ENCODE peak calls at places on chromosomes 5 and 9, in six cellular contexts. One of them, this sample, is unnamed. For H3K36me3, the result is how much of the 10 kb centered on the place peaks cover.

GRCh38 chr9:3261484-3261883 is 264.3 kb downstream of the RFX3 start:
- DNase-seq in brain microvascular endothelial cell: peak
- DNase-seq in SJSA1: no peak
- DNase-seq in spleen: no peak
- DNase-seq in fibroblast of lung: no peak
- DNase-seq in stomach: no peak
- DNase-seq in this sample: peak

GRCh38 chr5:80408475-80408875 is 611 bp downstream of the ZFYVE16 start:
- DNase-seq in stomach: peak
- DNase-seq in spleen: no peak
- DNase-seq in fibroblast of lung: peak
- DNase-seq in SJSA1: peak
- DNase-seq in brain microvascular endothelial cell: peak
- DNase-seq in this sample: peak

GRCh38 chr5:176388003-176388340 is 426 bp downstream of the NOP16 start:
- DNase-seq in brain microvascular endothelial cell: peak
- DNase-seq in fibroblast of lung: peak
- DNase-seq in SJSA1: no peak
- DNase-seq in spleen: no peak
- DNase-seq in stomach: no peak
- DNase-seq in this sample: no peak

GRCh38 chr5:2656186-2656585 is 95.3 kb downstream of the IRX2 start:
- DNase-seq in stomach: no peak
- DNase-seq in fibroblast of lung: peak
- DNase-seq in spleen: no peak
- DNase-seq in SJSA1: peak
- DNase-seq in brain microvascular endothelial cell: no peak
- DNase-seq in this sample: peak

GRCh38 chr5:111735829-111736228 is 21.2 kb downstream of the NREP start:
- DNase-seq in SJSA1: peak
- DNase-seq in spleen: no peak
- DNase-seq in fibroblast of lung: peak
- DNase-seq in stomach: no peak
- DNase-seq in brain microvascular endothelial cell: peak
- DNase-seq in this sample: peak

GRCh38 chr5:1119312-1119831 is 7.5 kb upstream of the SLC12A7 start:
- DNase-seq in fibroblast of lung: no peak
- DNase-seq in SJSA1: no peak
- DNase-seq in brain microvascular endothelial cell: no peak
- DNase-seq in stomach: peak
- DNase-seq in spleen: no peak
- DNase-seq in this sample: no peak

GRCh38 chr9:98556511-98556910 is 152.2 kb downstream of the GABBR2 start:
- DNase-seq in brain microvascular endothelial cell: no peak
- DNase-seq in stomach: no peak
- DNase-seq in spleen: no peak
- DNase-seq in fibroblast of lung: no peak
- DNase-seq in SJSA1: no peak
- DNase-seq in this sample: no peak

GRCh38 chr5:103258957-103259704 is 568 bp downstream of the MACIR start:
- DNase-seq in stomach: peak
- DNase-seq in SJSA1: peak
- DNase-seq in fibroblast of lung: peak
- DNase-seq in spleen: peak
- DNase-seq in brain microvascular endothelial cell: peak
- DNase-seq in this sample: peak

GRCh38 chr5:179731791-179732411 is 721 bp upstream of the MAML1 start:
- DNase-seq in stomach: no peak
- DNase-seq in fibroblast of lung: peak
- DNase-seq in SJSA1: no peak
- DNase-seq in spleen: peak
- DNase-seq in brain microvascular endothelial cell: no peak
- DNase-seq in this sample: peak

GRCh38 chr5:120463991-120464626 is at the start of gene PRR16:
- DNase-seq in SJSA1: peak
- DNase-seq in stomach: peak
- DNase-seq in spleen: peak
- DNase-seq in fibroblast of lung: peak
- DNase-seq in brain microvascular endothelial cell: peak
- DNase-seq in this sample: peak

GRCh38 chr5:7849531-7850240 is 1.2 kb downstream of the CFAP90 start:
- DNase-seq in fibroblast of lung: no peak
- DNase-seq in SJSA1: no peak
- DNase-seq in brain microvascular endothelial cell: no peak
- DNase-seq in stomach: no peak
- DNase-seq in spleen: no peak
- DNase-seq in this sample: no peak

GRCh38 chr9:134643306-134643705 is 1.7 kb downstream of the COL5A1 start:
- DNase-seq in spleen: no peak
- DNase-seq in SJSA1: no peak
- DNase-seq in brain microvascular endothelial cell: peak
- DNase-seq in stomach: no peak
- DNase-seq in fibroblast of lung: peak
- DNase-seq in this sample: no peak

GRCh38 chr5:115542651-115543364 is 1.8 kb downstream of the FEM1C start:
- DNase-seq in brain microvascular endothelial cell: no peak
- DNase-seq in fibroblast of lung: no peak
- DNase-seq in spleen: no peak
- DNase-seq in SJSA1: no peak
- DNase-seq in stomach: no peak
- DNase-seq in this sample: peak

GRCh38 chr5:120297621-120298020 is 166.5 kb upstream of the PRR16 start:
- DNase-seq in brain microvascular endothelial cell: no peak
- DNase-seq in SJSA1: no peak
- DNase-seq in fibroblast of lung: peak
- DNase-seq in spleen: no peak
- DNase-seq in stomach: no peak
- DNase-seq in this sample: no peak

GRCh38 chr9:136694163-136694864 is 7.1 kb upstream of the AGPAT2 start:
- DNase-seq in SJSA1: peak
- DNase-seq in brain microvascular endothelial cell: no peak
- DNase-seq in stomach: peak
- DNase-seq in fibroblast of lung: no peak
- DNase-seq in spleen: no peak
- DNase-seq in this sample: no peak

GRCh38 chr9:71987471-71988371 is 72.7 kb downstream of the C9orf57 start:
- DNase-seq in fibroblast of lung: peak
- DNase-seq in SJSA1: no peak
- DNase-seq in stomach: no peak
- DNase-seq in brain microvascular endothelial cell: no peak
- DNase-seq in spleen: no peak
- DNase-seq in this sample: no peak

GRCh38 chr9:136886610-136887597 is 588 bp downstream of the TRAF2 start:
- DNase-seq in SJSA1: no peak
- DNase-seq in fibroblast of lung: peak
- DNase-seq in stomach: no peak
- DNase-seq in spleen: no peak
- DNase-seq in brain microvascular endothelial cell: no peak
- DNase-seq in this sample: no peak

GRCh38 chr9:36925033-36925432 is 109.0 kb downstream of the PAX5 start:
- DNase-seq in brain microvascular endothelial cell: no peak
- DNase-seq in fibroblast of lung: peak
- DNase-seq in spleen: no peak
- DNase-seq in stomach: no peak
- DNase-seq in SJSA1: no peak
- DNase-seq in this sample: no peak

GRCh38 chr9:93654351-93654961 is 78.1 kb downstream of the PHF2 start:
- DNase-seq in brain microvascular endothelial cell: no peak
- DNase-seq in fibroblast of lung: no peak
- DNase-seq in stomach: no peak
- DNase-seq in SJSA1: no peak
- DNase-seq in spleen: peak
- DNase-seq in this sample: no peak

GRCh38 chr5:108259306-108259705 is 122.6 kb downstream of the FBXL17 start:
- DNase-seq in spleen: no peak
- DNase-seq in SJSA1: no peak
- DNase-seq in fibroblast of lung: peak
- DNase-seq in brain microvascular endothelial cell: no peak
- DNase-seq in stomach: no peak
- DNase-seq in this sample: peak

GRCh38 chr9:119092125-119092524 is 277.1 kb downstream of the BRINP1 start:
- DNase-seq in fibroblast of lung: no peak
- DNase-seq in spleen: no peak
- DNase-seq in SJSA1: no peak
- DNase-seq in stomach: no peak
- DNase-seq in brain microvascular endothelial cell: no peak
- DNase-seq in this sample: no peak

GRCh38 chr9:119086590-119086989 is 282.6 kb downstream of the BRINP1 start:
- DNase-seq in fibroblast of lung: no peak
- DNase-seq in spleen: no peak
- DNase-seq in SJSA1: no peak
- DNase-seq in brain microvascular endothelial cell: no peak
- DNase-seq in stomach: no peak
- DNase-seq in this sample: no peak

GRCh38 chr9:119091074-119091473 is 278.2 kb downstream of the BRINP1 start:
- DNase-seq in spleen: no peak
- DNase-seq in stomach: no peak
- DNase-seq in fibroblast of lung: no peak
- DNase-seq in brain microvascular endothelial cell: no peak
- DNase-seq in SJSA1: no peak
- DNase-seq in this sample: no peak

GRCh38 chr9:119088002-119088401 is 281.2 kb downstream of the BRINP1 start:
- DNase-seq in brain microvascular endothelial cell: no peak
- DNase-seq in SJSA1: no peak
- DNase-seq in stomach: no peak
- DNase-seq in fibroblast of lung: no peak
- DNase-seq in spleen: no peak
- DNase-seq in this sample: no peak
- H3K36me3 ChIP-seq in brain microvascular endothelial cell: under half
- H3K36me3 ChIP-seq in SJSA1: under half
- H3K36me3 ChIP-seq in stomach: under half
- H3K36me3 ChIP-seq in fibroblast of lung: under half
- H3K36me3 ChIP-seq in spleen: under half
- H3K36me3 ChIP-seq in this sample: under half

GRCh38 chr9:131735238-131736181 is 4.4 kb downstream of the RAPGEF1 start:
- DNase-seq in SJSA1: no peak
- DNase-seq in spleen: no peak
- DNase-seq in fibroblast of lung: peak
- DNase-seq in stomach: peak
- DNase-seq in brain microvascular endothelial cell: peak
- DNase-seq in this sample: no peak
- H3K4me3 ChIP-seq in SJSA1: no peak
- H3K4me3 ChIP-seq in spleen: no peak
- H3K4me3 ChIP-seq in fibroblast of lung: no peak
- H3K4me3 ChIP-seq in stomach: no peak
- H3K4me3 ChIP-seq in brain microvascular endothelial cell: no peak
- H3K4me3 ChIP-seq in this sample: no peak

GRCh38 chr9:129009584-129010141 is 18.5 kb downstream of the SH3GLB2 start:
- DNase-seq in spleen: no peak
- DNase-seq in fibroblast of lung: no peak
- DNase-seq in stomach: no peak
- DNase-seq in SJSA1: no peak
- DNase-seq in brain microvascular endothelial cell: no peak
- DNase-seq in this sample: no peak

GRCh38 chr9:129012343-129012742 is 15.8 kb downstream of the SH3GLB2 start:
- DNase-seq in fibroblast of lung: no peak
- DNase-seq in SJSA1: no peak
- DNase-seq in spleen: no peak
- DNase-seq in brain microvascular endothelial cell: no peak
- DNase-seq in stomach: no peak
- DNase-seq in this sample: no peak

GRCh38 chr9:129010267-129010975 is 17.7 kb downstream of the SH3GLB2 start:
- DNase-seq in brain microvascular endothelial cell: no peak
- DNase-seq in stomach: no peak
- DNase-seq in fibroblast of lung: no peak
- DNase-seq in spleen: no peak
- DNase-seq in SJSA1: no peak
- DNase-seq in this sample: no peak

GRCh38 chr9:129011761-129012281 is 16.3 kb downstream of the SH3GLB2 start:
- DNase-seq in SJSA1: no peak
- DNase-seq in brain microvascular endothelial cell: no peak
- DNase-seq in fibroblast of lung: no peak
- DNase-seq in spleen: no peak
- DNase-seq in stomach: no peak
- DNase-seq in this sample: no peak

DNA sequence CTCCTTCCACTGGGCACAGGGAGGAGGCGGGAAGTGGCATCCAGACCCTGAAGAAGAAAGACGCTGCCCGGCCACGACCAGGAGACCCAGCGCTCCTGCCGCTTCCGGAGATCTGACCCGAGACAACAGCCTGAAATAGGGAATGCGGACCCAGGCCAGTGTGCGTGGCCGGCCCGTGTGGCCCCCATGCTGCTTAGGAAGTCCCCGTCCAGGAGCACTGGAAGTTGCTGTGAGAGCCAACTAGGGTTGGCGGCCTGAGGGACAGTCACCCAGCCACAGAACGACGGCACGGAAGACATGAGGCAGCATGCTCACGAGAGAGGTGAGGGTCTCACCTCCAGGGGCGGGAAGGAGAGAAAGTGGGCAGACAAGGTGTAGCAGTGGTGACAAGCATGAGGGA is 17.0 kb downstream of the SH3GLB2 start:
- DNase-seq in spleen: no peak
- DNase-seq in fibroblast of lung: no peak
- DNase-seq in SJSA1: no peak
- DNase-seq in brain microvascular endothelial cell: no peak
- DNase-seq in stomach: no peak
- DNase-seq in this sample: no peak
- H3K36me3 ChIP-seq in spleen: half or more
- H3K36me3 ChIP-seq in fibroblast of lung: under half
- H3K36me3 ChIP-seq in SJSA1: under half
- H3K36me3 ChIP-seq in brain microvascular endothelial cell: under half
- H3K36me3 ChIP-seq in stomach: half or more
- H3K36me3 ChIP-seq in this sample: under half

DNA sequence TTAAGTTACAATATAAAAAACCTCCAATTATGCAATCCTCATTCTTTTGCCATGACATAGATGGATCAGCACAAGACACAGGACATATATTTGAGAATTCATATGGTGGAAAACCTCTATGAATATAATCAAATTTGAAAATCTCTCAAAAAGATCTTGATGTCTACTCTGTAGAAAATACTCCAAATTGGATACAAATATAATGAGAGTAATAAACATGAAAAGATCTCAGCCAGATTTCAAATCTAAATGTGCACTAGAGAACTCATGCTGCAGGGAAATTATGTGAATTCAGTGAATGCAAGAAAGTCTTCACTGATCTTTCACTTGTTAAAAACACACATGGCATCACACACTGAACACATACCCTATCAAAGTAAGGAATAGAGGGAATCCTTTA is 13.8 kb downstream of the PCDHB15 start:
- DNase-seq in spleen: no peak
- DNase-seq in fibroblast of lung: no peak
- DNase-seq in stomach: no peak
- DNase-seq in brain microvascular endothelial cell: no peak
- DNase-seq in SJSA1: no peak
- DNase-seq in this sample: no peak
- H3K4me3 ChIP-seq in spleen: no peak
- H3K4me3 ChIP-seq in fibroblast of lung: no peak
- H3K4me3 ChIP-seq in stomach: no peak
- H3K4me3 ChIP-seq in brain microvascular endothelial cell: no peak
- H3K4me3 ChIP-seq in SJSA1: no peak
- H3K4me3 ChIP-seq in this sample: no peak

GRCh38 chr9:113181165-113181564 is 30.4 kb downstream of the SLC31A2 start:
- DNase-seq in brain microvascular endothelial cell: no peak
- DNase-seq in SJSA1: no peak
- DNase-seq in stomach: no peak
- DNase-seq in fibroblast of lung: no peak
- DNase-seq in spleen: no peak
- DNase-seq in this sample: no peak
- H3K36me3 ChIP-seq in brain microvascular endothelial cell: half or more
- H3K36me3 ChIP-seq in SJSA1: half or more
- H3K36me3 ChIP-seq in stomach: half or more
- H3K36me3 ChIP-seq in fibroblast of lung: under half
- H3K36me3 ChIP-seq in spleen: half or more
- H3K36me3 ChIP-seq in this sample: under half

This sample was measured in bronchial epithelial cell.